ENCODE peak calls at places on chromosomes 3 and 15, in eight cellular contexts. One of them, this sample, is unnamed.
A peak's percentile ranks its signal among the peaks of the same experiment; 100 is the strongest.

GRCh38 chr3:170046269-170047132 is 8.7 kb downstream of the GPR160 start:
- ATAC-seq in T-cell: no peak
- ATAC-seq in left cardiac atrium: no peak
- ATAC-seq in CD4-positive, CD25-positive, alpha-beta regulatory T cell: no peak
- ATAC-seq in activated B cell treated with CpG ODN at 0.5 μM for 24 hours: no peak
- ATAC-seq in activated naive CD4-positive, alpha-beta T cell treated with anti-CD3 and anti-CD28 coated beads, Interleukin-2, amount 50 U/mL, for 72 hours: no peak
- ATAC-seq in lung: no peak
- ATAC-seq in activated T-cell treated with anti-CD3 and anti-CD28 coated beads, Interleukin-2, amount 50 U/mL, for 4 hours: no peak
- ATAC-seq in this sample: no peak

GRCh38 chr15:59039225-59039624 is 51.8 kb downstream of the RNF111 start:
- ATAC-seq in T-cell: no peak
- ATAC-seq in left cardiac atrium: no peak
- ATAC-seq in CD4-positive, CD25-positive, alpha-beta regulatory T cell: no peak
- ATAC-seq in activated B cell treated with CpG ODN at 0.5 μM for 24 hours: no peak
- ATAC-seq in activated naive CD4-positive, alpha-beta T cell treated with anti-CD3 and anti-CD28 coated beads, Interleukin-2, amount 50 U/mL, for 72 hours: peak; percentile 91
- ATAC-seq in lung: no peak
- ATAC-seq in activated T-cell treated with anti-CD3 and anti-CD28 coated beads, Interleukin-2, amount 50 U/mL, for 4 hours: peak; percentile 59
- ATAC-seq in this sample: peak; percentile 86

GRCh38 chr3:4233488-4233887 is 69.7 kb upstream of the SETMAR start:
- ATAC-seq in T-cell: no peak
- ATAC-seq in left cardiac atrium: no peak
- ATAC-seq in CD4-positive, CD25-positive, alpha-beta regulatory T cell: no peak
- ATAC-seq in activated B cell treated with CpG ODN at 0.5 μM for 24 hours: no peak
- ATAC-seq in activated naive CD4-positive, alpha-beta T cell treated with anti-CD3 and anti-CD28 coated beads, Interleukin-2, amount 50 U/mL, for 72 hours: no peak
- ATAC-seq in lung: no peak
- ATAC-seq in activated T-cell treated with anti-CD3 and anti-CD28 coated beads, Interleukin-2, amount 50 U/mL, for 4 hours: no peak
- ATAC-seq in this sample: no peak

GRCh38 chr15:66675456-66675855 is 26.6 kb upstream of the SMAD6 start:
- ATAC-seq in T-cell: no peak
- ATAC-seq in left cardiac atrium: no peak
- ATAC-seq in CD4-positive, CD25-positive, alpha-beta regulatory T cell: no peak
- ATAC-seq in activated B cell treated with CpG ODN at 0.5 μM for 24 hours: no peak
- ATAC-seq in activated naive CD4-positive, alpha-beta T cell treated with anti-CD3 and anti-CD28 coated beads, Interleukin-2, amount 50 U/mL, for 72 hours: no peak
- ATAC-seq in lung: no peak
- ATAC-seq in activated T-cell treated with anti-CD3 and anti-CD28 coated beads, Interleukin-2, amount 50 U/mL, for 4 hours: no peak
- ATAC-seq in this sample: no peak

GRCh38 chr15:78402056-78402610 is 35.9 kb upstream of the IREB2 start:
- ATAC-seq in T-cell: no peak
- ATAC-seq in left cardiac atrium: no peak
- ATAC-seq in CD4-positive, CD25-positive, alpha-beta regulatory T cell: no peak
- ATAC-seq in activated B cell treated with CpG ODN at 0.5 μM for 24 hours: no peak
- ATAC-seq in activated naive CD4-positive, alpha-beta T cell treated with anti-CD3 and anti-CD28 coated beads, Interleukin-2, amount 50 U/mL, for 72 hours: no peak
- ATAC-seq in lung: no peak
- ATAC-seq in activated T-cell treated with anti-CD3 and anti-CD28 coated beads, Interleukin-2, amount 50 U/mL, for 4 hours: no peak
- ATAC-seq in this sample: no peak

GRCh38 chr15:37109952-37110630 is 9.7 kb upstream of the MEIS2 start:
- ATAC-seq in T-cell: no peak
- ATAC-seq in left cardiac atrium: peak; percentile 83
- ATAC-seq in CD4-positive, CD25-positive, alpha-beta regulatory T cell: no peak
- ATAC-seq in activated B cell treated with CpG ODN at 0.5 μM for 24 hours: no peak
- ATAC-seq in activated naive CD4-positive, alpha-beta T cell treated with anti-CD3 and anti-CD28 coated beads, Interleukin-2, amount 50 U/mL, for 72 hours: no peak
- ATAC-seq in lung: no peak
- ATAC-seq in activated T-cell treated with anti-CD3 and anti-CD28 coated beads, Interleukin-2, amount 50 U/mL, for 4 hours: no peak
- ATAC-seq in this sample: no peak

GRCh38 chr15:50261979-50262378 is 3.5 kb downstream of the HDC start:
- ATAC-seq in T-cell: peak; percentile 57
- ATAC-seq in left cardiac atrium: no peak
- ATAC-seq in CD4-positive, CD25-positive, alpha-beta regulatory T cell: peak; percentile 27
- ATAC-seq in activated B cell treated with CpG ODN at 0.5 μM for 24 hours: no peak
- ATAC-seq in activated naive CD4-positive, alpha-beta T cell treated with anti-CD3 and anti-CD28 coated beads, Interleukin-2, amount 50 U/mL, for 72 hours: peak; percentile 6
- ATAC-seq in lung: no peak
- ATAC-seq in activated T-cell treated with anti-CD3 and anti-CD28 coated beads, Interleukin-2, amount 50 U/mL, for 4 hours: no peak
- ATAC-seq in this sample: no peak

GRCh38 chr3:44995142-44995770 is 19.2 kb downstream of the EXOSC7 start:
- ATAC-seq in T-cell: no peak
- ATAC-seq in left cardiac atrium: peak; percentile 14
- ATAC-seq in CD4-positive, CD25-positive, alpha-beta regulatory T cell: no peak
- ATAC-seq in activated B cell treated with CpG ODN at 0.5 μM for 24 hours: no peak
- ATAC-seq in activated naive CD4-positive, alpha-beta T cell treated with anti-CD3 and anti-CD28 coated beads, Interleukin-2, amount 50 U/mL, for 72 hours: no peak
- ATAC-seq in lung: no peak
- ATAC-seq in activated T-cell treated with anti-CD3 and anti-CD28 coated beads, Interleukin-2, amount 50 U/mL, for 4 hours: no peak
- ATAC-seq in this sample: no peak

GRCh38 chr3:58197588-58197987 is 13.2 kb downstream of the DNASE1L3 start:
- ATAC-seq in T-cell: no peak
- ATAC-seq in left cardiac atrium: no peak
- ATAC-seq in CD4-positive, CD25-positive, alpha-beta regulatory T cell: no peak
- ATAC-seq in activated B cell treated with CpG ODN at 0.5 μM for 24 hours: no peak
- ATAC-seq in activated naive CD4-positive, alpha-beta T cell treated with anti-CD3 and anti-CD28 coated beads, Interleukin-2, amount 50 U/mL, for 72 hours: no peak
- ATAC-seq in lung: no peak
- ATAC-seq in activated T-cell treated with anti-CD3 and anti-CD28 coated beads, Interleukin-2, amount 50 U/mL, for 4 hours: no peak
- ATAC-seq in this sample: no peak

GRCh38 chr3:14297784-14298236 is 104.6 kb upstream of the SLC6A6 start:
- ATAC-seq in T-cell: no peak
- ATAC-seq in left cardiac atrium: peak; percentile 62
- ATAC-seq in CD4-positive, CD25-positive, alpha-beta regulatory T cell: no peak
- ATAC-seq in activated B cell treated with CpG ODN at 0.5 μM for 24 hours: no peak
- ATAC-seq in activated naive CD4-positive, alpha-beta T cell treated with anti-CD3 and anti-CD28 coated beads, Interleukin-2, amount 50 U/mL, for 72 hours: no peak
- ATAC-seq in lung: no peak
- ATAC-seq in activated T-cell treated with anti-CD3 and anti-CD28 coated beads, Interleukin-2, amount 50 U/mL, for 4 hours: no peak
- ATAC-seq in this sample: no peak

GRCh38 chr3:37715358-37715757 is 146.3 kb upstream of the CTDSPL start:
- ATAC-seq in T-cell: no peak
- ATAC-seq in left cardiac atrium: no peak
- ATAC-seq in CD4-positive, CD25-positive, alpha-beta regulatory T cell: no peak
- ATAC-seq in activated B cell treated with CpG ODN at 0.5 μM for 24 hours: no peak
- ATAC-seq in activated naive CD4-positive, alpha-beta T cell treated with anti-CD3 and anti-CD28 coated beads, Interleukin-2, amount 50 U/mL, for 72 hours: no peak
- ATAC-seq in lung: no peak
- ATAC-seq in activated T-cell treated with anti-CD3 and anti-CD28 coated beads, Interleukin-2, amount 50 U/mL, for 4 hours: no peak
- ATAC-seq in this sample: no peak

GRCh38 chr15:92819312-92820232 is 80.6 kb upstream of the CHD2 start:
- ATAC-seq in T-cell: peak; percentile 14
- ATAC-seq in left cardiac atrium: peak; percentile 48
- ATAC-seq in CD4-positive, CD25-positive, alpha-beta regulatory T cell: peak; percentile 24
- ATAC-seq in activated B cell treated with CpG ODN at 0.5 μM for 24 hours: no peak
- ATAC-seq in activated naive CD4-positive, alpha-beta T cell treated with anti-CD3 and anti-CD28 coated beads, Interleukin-2, amount 50 U/mL, for 72 hours: peak; percentile 33
- ATAC-seq in lung: no peak
- ATAC-seq in activated T-cell treated with anti-CD3 and anti-CD28 coated beads, Interleukin-2, amount 50 U/mL, for 4 hours: peak; percentile 28
- ATAC-seq in this sample: peak; percentile 37